ENCODE peak calls at places on chromosomes 6 and 20, in ten cellular contexts. Z is neural crest cell, T is foreskin fibroblast, W is AG04449, O is lower leg skin, M is uterus, D is omental fat pad, B is fibroblast of pulmonary artery, R is mesothelial cell of epicardium, X is IMR-90. A is an unnamed sample.

GRCh38 chr20:24983896-24984295 is 8.7 kb downstream of the APMAP start:
- DNase-seq in B (no peak), T (no peak), D (no peak), W (no peak), O (peak; percentile 70), R (no peak), Z (no peak), X (no peak), M (no peak), A (no peak)

GRCh38 chr20:62448038-62448437 is 20.7 kb upstream of the RBBP8NL start:
- DNase-seq in M (no peak), Z (no peak), T (no peak), R (no peak), D (no peak), X (no peak), B (no peak), W (no peak), O (no peak), A (no peak)

GRCh38 chr6:41939091-41939847 is 2.3 kb downstream of the CCND3 start:
- DNase-seq in M (peak; percentile 60), O (peak; percentile 89), W (no peak), T (peak; percentile 87), X (peak; percentile 43), B (peak; percentile 80), R (no peak), Z (no peak), D (peak; percentile 28), A (peak; percentile 46)

GRCh38 chr6:43054206-43054943 is 724 bp upstream of the CUL7 start:
- DNase-seq in Z (no peak), T (no peak), O (no peak), R (no peak), M (peak; percentile 43), W (no peak), B (no peak), D (no peak), X (no peak), A (no peak)

GRCh38 chr20:49993301-49993751 is 10.5 kb downstream of the SNAI1 start:
- DNase-seq in B (peak; percentile 44), M (no peak), W (no peak), R (no peak), Z (no peak), X (no peak), O (peak; percentile 87), T (peak; percentile 12), D (no peak), A (no peak)

GRCh38 chr6:24329451-24329850 is 28.4 kb downstream of the DCDC2 start:
- DNase-seq in O (no peak), D (no peak), W (no peak), M (no peak), B (peak; percentile 36), R (no peak), X (no peak), Z (no peak), T (no peak), A (no peak)

GRCh38 chr6:120363429-120363828 is 970.9 kb downstream of the TBC1D32 start:
- DNase-seq in T (no peak), O (no peak), X (no peak), M (no peak), Z (peak; percentile 1), R (no peak), W (no peak), B (no peak), D (no peak), A (no peak)

GRCh38 chr6:41277644-41278043 is 8.8 kb downstream of the TREM1 start:
- DNase-seq in M (no peak), O (no peak), Z (no peak), W (no peak), R (no peak), D (no peak), B (no peak), X (no peak), T (no peak), A (no peak)

GRCh38 chr20:14657231-14657630 is 319.8 kb upstream of the FLRT3 start:
- DNase-seq in D (no peak), R (no peak), O (no peak), T (no peak), X (no peak), W (no peak), Z (no peak), M (no peak), B (no peak), A (no peak)

GRCh38 chr20:48763183-48764030 is 64.4 kb downstream of the PREX1 start:
- DNase-seq in O (no peak), T (no peak), Z (peak; percentile 43), R (no peak), X (no peak), B (no peak), D (no peak), W (no peak), M (no peak), A (no peak)

GRCh38 chr6:119241124-119241491 is 108.5 kb downstream of the MAN1A1 start:
- DNase-seq in Z (no peak), B (peak; percentile 45), O (no peak), D (no peak), M (no peak), W (no peak), X (peak; percentile 59), T (peak; percentile 21), R (no peak), A (no peak)

GRCh38 chr20:13302647-13303425 is 81.8 kb downstream of the ISM1 start:
- DNase-seq in T (peak; percentile 69), Z (peak; percentile 30), D (no peak), O (no peak), B (peak; percentile 34), X (no peak), R (no peak), W (no peak), M (no peak), A (peak; percentile 71)
- TF ChIP-seq CTCF in T (peak; percentile 62), Z (peak; percentile 69), D (no peak), O (no peak), B (peak; percentile 73), X (peak; percentile 35), R (peak; percentile 35), W (peak; percentile 62), M (peak; percentile 5), A (peak; percentile 56)

GRCh38 chr6:3328796-3329195 is 70.0 kb downstream of the PSMG4 start:
- DNase-seq in B (no peak), Z (no peak), M (no peak), T (no peak), R (no peak), D (no peak), X (no peak), O (no peak), W (no peak), A (no peak)
- TF ChIP-seq CTCF in B (no peak), Z (no peak), M (no peak), T (no peak), R (no peak), D (no peak), X (no peak), O (no peak), W (no peak), A (no peak)

DNA sequence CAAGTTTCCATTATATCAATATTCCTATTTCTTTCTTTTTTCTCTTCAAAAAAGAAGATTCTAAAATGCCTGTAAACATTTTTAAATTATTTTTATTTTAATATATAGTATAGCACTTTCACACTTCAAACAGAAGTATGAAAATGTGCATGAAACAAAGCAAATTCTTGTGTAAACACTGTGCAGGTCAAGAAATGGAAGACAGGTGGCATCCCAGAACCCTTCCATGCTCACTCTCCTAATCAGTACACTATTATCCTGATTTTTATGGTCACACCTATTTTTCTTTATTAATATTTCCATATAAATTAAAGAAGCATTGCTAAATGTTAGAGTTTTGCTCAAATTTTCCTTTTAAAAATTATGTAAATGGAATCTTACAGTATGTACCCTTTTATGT is 561.6 kb upstream of the RNF217 start:
- DNase-seq in M (no peak), O (no peak), R (no peak), D (no peak), T (no peak), W (no peak), Z (no peak), X (no peak), B (no peak), A (no peak)
- TF ChIP-seq CTCF in M (no peak), O (no peak), R (no peak), D (no peak), T (no peak), W (no peak), Z (peak; percentile 36), X (no peak), B (no peak), A (peak; percentile 32)

GRCh38 chr20:47205577-47206123 is 150.8 kb downstream of the ZMYND8 start:
- DNase-seq in D (no peak), R (no peak), X (peak; percentile 79), O (no peak), B (peak; percentile 84), T (peak; percentile 93), M (no peak), W (no peak), Z (peak; percentile 43), A (peak; percentile 80)

GRCh38 chr20:47206962-47207641 is 149.4 kb downstream of the ZMYND8 start:
- DNase-seq in X (no peak), W (no peak), R (no peak), Z (no peak), D (no peak), M (no peak), B (no peak), T (no peak), O (no peak), A (no peak)

GRCh38 chr20:47204746-47205122 is 151.8 kb downstream of the ZMYND8 start:
- DNase-seq in M (no peak), Z (no peak), W (no peak), T (no peak), X (no peak), B (no peak), O (no peak), D (no peak), R (no peak), A (no peak)

GRCh38 chr20:47202765-47203667 is 153.5 kb downstream of the ZMYND8 start:
- DNase-seq in B (no peak), M (no peak), T (no peak), D (no peak), X (no peak), Z (no peak), R (no peak), W (no peak), O (no peak), A (no peak)

GRCh38 chr20:47204008-47204745 is 152.3 kb downstream of the ZMYND8 start:
- DNase-seq in B (peak; percentile 24), W (no peak), Z (no peak), R (no peak), T (peak; percentile 80), M (no peak), D (no peak), X (peak; percentile 87), O (no peak), A (peak; percentile 60)
- TF ChIP-seq CTCF in B (no peak), W (no peak), Z (no peak), R (no peak), T (no peak), M (no peak), D (no peak), X (no peak), O (no peak), A (no peak)

A was measured in Caco-2.